ENCODE peak calls at places on chromosomes 7 and 10, in four cellular contexts. One of them, this sample, is unnamed.

GRCh38 chr7:140451716-140452115 is 27.6 kb downstream of the MKRN1 start:
- DNase-seq in cardiac fibroblast: no peak
- DNase-seq in PC-9: no peak
- DNase-seq in CD8-positive, alpha-beta T cell: no peak
- DNase-seq in this sample: no peak

GRCh38 chr7:2843711-2844152 is 376 bp downstream of the GNA12 start:
- DNase-seq in cardiac fibroblast: no peak
- DNase-seq in PC-9: no peak
- DNase-seq in CD8-positive, alpha-beta T cell: peak
- DNase-seq in this sample: peak

GRCh38 chr10:33163941-33164824 is 170.3 kb downstream of the NRP1 start:
- DNase-seq in cardiac fibroblast: peak
- DNase-seq in PC-9: no peak
- DNase-seq in CD8-positive, alpha-beta T cell: no peak
- DNase-seq in this sample: no peak

GRCh38 chr10:12500406-12501303 is 151.3 kb downstream of the CAMK1D start:
- DNase-seq in cardiac fibroblast: no peak
- DNase-seq in PC-9: peak
- DNase-seq in CD8-positive, alpha-beta T cell: no peak
- DNase-seq in this sample: no peak

GRCh38 chr7:121016976-121017375 is 28.5 kb downstream of the CPED1 start:
- DNase-seq in cardiac fibroblast: peak
- DNase-seq in PC-9: no peak
- DNase-seq in CD8-positive, alpha-beta T cell: no peak
- DNase-seq in this sample: no peak

GRCh38 chr10:114905450-114905849 is 32.5 kb upstream of the TRUB1 start:
- DNase-seq in cardiac fibroblast: peak
- DNase-seq in PC-9: no peak
- DNase-seq in CD8-positive, alpha-beta T cell: no peak
- DNase-seq in this sample: no peak

GRCh38 chr7:44415510-44415909 is 74.9 kb downstream of the NUDCD3 start:
- DNase-seq in cardiac fibroblast: peak
- DNase-seq in PC-9: peak
- DNase-seq in CD8-positive, alpha-beta T cell: no peak
- DNase-seq in this sample: no peak

GRCh38 chr7:113831509-113831908 is 87.3 kb downstream of the PPP1R3A start:
- DNase-seq in cardiac fibroblast: peak
- DNase-seq in PC-9: no peak
- DNase-seq in CD8-positive, alpha-beta T cell: no peak
- DNase-seq in this sample: no peak

GRCh38 chr10:130969700-130970099 is 341.8 kb downstream of the TCERG1L start:
- DNase-seq in cardiac fibroblast: no peak
- DNase-seq in PC-9: no peak
- DNase-seq in CD8-positive, alpha-beta T cell: no peak
- DNase-seq in this sample: no peak

GRCh38 chr7:121126801-121127534 is 138.5 kb downstream of the CPED1 start:
- DNase-seq in cardiac fibroblast: peak
- DNase-seq in PC-9: no peak
- DNase-seq in CD8-positive, alpha-beta T cell: no peak
- DNase-seq in this sample: no peak

GRCh38 chr10:86389441-86390193 is 23.0 kb upstream of the GRID1 start:
- DNase-seq in cardiac fibroblast: no peak
- DNase-seq in PC-9: peak
- DNase-seq in CD8-positive, alpha-beta T cell: no peak
- DNase-seq in this sample: peak

GRCh38 chr7:17147409-17147808 is 151.0 kb upstream of the AHR start:
- DNase-seq in cardiac fibroblast: no peak
- DNase-seq in PC-9: no peak
- DNase-seq in CD8-positive, alpha-beta T cell: no peak
- DNase-seq in this sample: no peak

GRCh38 chr10:15201589-15202300 is 33.3 kb upstream of the NMT2 start:
- DNase-seq in cardiac fibroblast: peak
- DNase-seq in PC-9: no peak
- DNase-seq in CD8-positive, alpha-beta T cell: no peak
- DNase-seq in this sample: no peak

GRCh38 chr7:158367634-158367982 is 220.0 kb downstream of the PTPRN2 start:
- DNase-seq in cardiac fibroblast: no peak
- DNase-seq in PC-9: no peak
- DNase-seq in CD8-positive, alpha-beta T cell: no peak
- DNase-seq in this sample: no peak

GRCh38 chr10:4354382-4354812 is 471.6 kb upstream of the AKR1E2 start:
- DNase-seq in cardiac fibroblast: peak
- DNase-seq in PC-9: peak
- DNase-seq in CD8-positive, alpha-beta T cell: no peak
- DNase-seq in this sample: no peak

GRCh38 chr7:73716318-73716890 is 3.1 kb downstream of the STX1A start:
- DNase-seq in cardiac fibroblast: peak
- DNase-seq in PC-9: no peak
- DNase-seq in CD8-positive, alpha-beta T cell: no peak
- DNase-seq in this sample: no peak

GRCh38 chr10:120209124-120209523 is 247.9 kb upstream of the PLPP4 start:
- DNase-seq in cardiac fibroblast: no peak
- DNase-seq in PC-9: no peak
- DNase-seq in CD8-positive, alpha-beta T cell: no peak
- DNase-seq in this sample: no peak

GRCh38 chr7:158549176-158549833 is 38.3 kb downstream of the PTPRN2 start:
- DNase-seq in cardiac fibroblast: peak
- DNase-seq in PC-9: no peak
- DNase-seq in CD8-positive, alpha-beta T cell: no peak
- DNase-seq in this sample: no peak

GRCh38 chr10:124325998-124326636 is 92.6 kb downstream of the OAT start:
- DNase-seq in cardiac fibroblast: no peak
- DNase-seq in PC-9: no peak
- DNase-seq in CD8-positive, alpha-beta T cell: no peak
- DNase-seq in this sample: no peak

GRCh38 chr7:8567626-8568025 is 134.2 kb downstream of the NXPH1 start:
- DNase-seq in cardiac fibroblast: no peak
- DNase-seq in PC-9: no peak
- DNase-seq in CD8-positive, alpha-beta T cell: no peak
- DNase-seq in this sample: no peak

GRCh38 chr10:82922046-82922445 is 1047.1 kb downstream of the NRG3 start:
- DNase-seq in cardiac fibroblast: no peak
- DNase-seq in PC-9: no peak
- DNase-seq in CD8-positive, alpha-beta T cell: no peak
- DNase-seq in this sample: no peak

GRCh38 chr7:57199252-57199651 is 67.0 kb upstream of the ZNF479 start:
- DNase-seq in cardiac fibroblast: no peak
- DNase-seq in PC-9: no peak
- DNase-seq in CD8-positive, alpha-beta T cell: no peak
- DNase-seq in this sample: no peak

GRCh38 chr10:60869916-60870728 is 73.9 kb downstream of the RHOBTB1 start:
- DNase-seq in cardiac fibroblast: no peak
- DNase-seq in PC-9: no peak
- DNase-seq in CD8-positive, alpha-beta T cell: no peak
- DNase-seq in this sample: no peak

GRCh38 chr10:110392860-110393732 is 88.4 kb upstream of the SMNDC1 start:
- DNase-seq in cardiac fibroblast: peak
- DNase-seq in PC-9: no peak
- DNase-seq in CD8-positive, alpha-beta T cell: no peak
- DNase-seq in this sample: no peak

GRCh38 chr10:71728218-71728737 is 8.7 kb upstream of the C10orf105 start:
- DNase-seq in cardiac fibroblast: no peak
- DNase-seq in PC-9: no peak
- DNase-seq in CD8-positive, alpha-beta T cell: no peak
- DNase-seq in this sample: no peak

GRCh38 chr7:43572516-43573049 is 10.3 kb upstream of the STK17A start:
- DNase-seq in cardiac fibroblast: peak
- DNase-seq in PC-9: peak
- DNase-seq in CD8-positive, alpha-beta T cell: no peak
- DNase-seq in this sample: no peak

GRCh38 chr10:60810437-60811182 is 32.3 kb downstream of the CDK1 start:
- DNase-seq in cardiac fibroblast: peak
- DNase-seq in PC-9: peak
- DNase-seq in CD8-positive, alpha-beta T cell: no peak
- DNase-seq in this sample: no peak

GRCh38 chr10:11551915-11552602 is 59.4 kb downstream of the USP6NL start:
- DNase-seq in cardiac fibroblast: peak
- DNase-seq in PC-9: peak
- DNase-seq in CD8-positive, alpha-beta T cell: no peak
- DNase-seq in this sample: no peak

GRCh38 chr7:155214328-155214986 is 83.2 kb upstream of the INSIG1 start:
- DNase-seq in cardiac fibroblast: no peak
- DNase-seq in PC-9: peak
- DNase-seq in CD8-positive, alpha-beta T cell: no peak
- DNase-seq in this sample: no peak

GRCh38 chr10:69864321-69864720 is 62.6 kb downstream of the COL13A1 start:
- DNase-seq in cardiac fibroblast: peak
- DNase-seq in PC-9: peak
- DNase-seq in CD8-positive, alpha-beta T cell: no peak
- DNase-seq in this sample: no peak

DNA sequence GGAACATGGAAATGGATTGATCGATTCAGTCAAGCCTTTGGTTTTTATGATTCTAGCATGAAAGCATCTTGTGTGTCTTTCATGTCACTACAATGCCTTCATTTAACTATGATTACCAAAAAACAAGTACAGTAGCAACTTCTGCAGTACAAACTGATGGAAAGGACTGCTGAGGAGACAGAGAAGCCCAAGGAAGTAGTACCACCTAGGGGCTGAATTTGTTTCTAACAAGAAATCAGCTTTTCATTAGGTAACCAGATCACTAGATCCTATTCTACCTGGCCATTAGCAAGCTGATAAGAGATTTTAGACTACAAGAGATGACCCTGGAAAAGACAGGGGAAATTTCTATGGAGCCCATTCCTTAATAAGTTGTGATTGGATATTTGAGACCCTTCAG is 3.2 kb upstream of the IFIT1 start:
- DNase-seq in cardiac fibroblast: peak
- DNase-seq in PC-9: no peak
- DNase-seq in CD8-positive, alpha-beta T cell: no peak
- DNase-seq in this sample: no peak
- TF ChIP-seq CTCF in cardiac fibroblast: peak
- TF ChIP-seq CTCF in PC-9: peak
- TF ChIP-seq CTCF in CD8-positive, alpha-beta T cell: no peak
- TF ChIP-seq CTCF in this sample: peak

GRCh38 chr10:35523670-35524225 is 81.4 kb upstream of the GJD4 start:
- DNase-seq in cardiac fibroblast: no peak
- DNase-seq in PC-9: no peak
- DNase-seq in CD8-positive, alpha-beta T cell: no peak
- DNase-seq in this sample: no peak
- TF ChIP-seq CTCF in cardiac fibroblast: no peak
- TF ChIP-seq CTCF in PC-9: no peak
- TF ChIP-seq CTCF in CD8-positive, alpha-beta T cell: no peak
- TF ChIP-seq CTCF in this sample: no peak

DNA sequence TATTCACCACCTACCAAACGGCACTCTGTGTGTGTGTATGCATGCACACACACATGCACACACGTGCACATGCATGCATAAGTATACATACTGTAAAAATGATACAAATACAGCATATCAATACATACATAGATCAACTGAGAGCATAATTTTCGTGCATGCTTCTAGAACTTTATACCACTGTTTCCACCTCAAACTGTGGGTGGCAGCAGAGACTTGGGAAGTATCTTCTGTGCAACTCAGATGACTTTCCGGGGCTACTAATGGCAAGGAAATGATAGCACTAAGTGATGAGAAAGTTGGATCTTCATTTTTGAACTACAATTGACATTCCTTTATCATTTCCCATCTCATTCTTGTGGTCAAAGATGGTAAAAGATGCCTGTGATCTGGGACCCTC is 570.7 kb downstream of the REEP3 start:
- DNase-seq in cardiac fibroblast: peak
- DNase-seq in PC-9: no peak
- DNase-seq in CD8-positive, alpha-beta T cell: no peak
- DNase-seq in this sample: no peak
- TF ChIP-seq CTCF in cardiac fibroblast: peak
- TF ChIP-seq CTCF in PC-9: peak
- TF ChIP-seq CTCF in CD8-positive, alpha-beta T cell: no peak
- TF ChIP-seq CTCF in this sample: peak

DNA sequence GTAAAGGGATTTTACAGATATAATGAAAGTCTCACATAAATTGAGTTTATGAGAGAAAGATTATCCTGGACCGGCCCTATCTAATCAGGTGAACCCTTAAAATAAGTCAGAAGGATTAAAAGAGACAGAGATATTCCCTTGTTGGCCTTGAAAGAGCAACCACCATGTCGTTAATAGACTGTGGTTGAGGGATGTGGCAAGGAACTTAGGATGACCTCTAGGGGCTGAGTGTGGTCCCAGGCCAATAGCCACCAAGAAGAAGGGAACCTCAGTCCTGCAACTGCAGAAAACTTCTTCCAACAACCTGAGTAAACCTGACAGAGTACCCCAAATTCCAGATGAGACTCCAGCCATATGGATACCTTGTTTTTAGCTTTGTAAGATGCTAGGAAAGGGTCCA is 121.5 kb downstream of the POLR1F start:
- DNase-seq in cardiac fibroblast: no peak
- DNase-seq in PC-9: no peak
- DNase-seq in CD8-positive, alpha-beta T cell: no peak
- DNase-seq in this sample: no peak
- TF ChIP-seq CTCF in cardiac fibroblast: no peak
- TF ChIP-seq CTCF in PC-9: no peak
- TF ChIP-seq CTCF in CD8-positive, alpha-beta T cell: no peak
- TF ChIP-seq CTCF in this sample: no peak

GRCh38 chr7:76281706-76282343 is 20.6 kb upstream of the HSPB1 start:
- DNase-seq in cardiac fibroblast: no peak
- DNase-seq in PC-9: no peak
- DNase-seq in CD8-positive, alpha-beta T cell: no peak
- DNase-seq in this sample: no peak

GRCh38 chr7:76278540-76278939 is 23.9 kb upstream of the HSPB1 start:
- DNase-seq in cardiac fibroblast: peak
- DNase-seq in PC-9: no peak
- DNase-seq in CD8-positive, alpha-beta T cell: no peak
- DNase-seq in this sample: no peak

GRCh38 chr7:76281006-76281705 is 21.3 kb upstream of the HSPB1 start:
- DNase-seq in cardiac fibroblast: no peak
- DNase-seq in PC-9: no peak
- DNase-seq in CD8-positive, alpha-beta T cell: no peak
- DNase-seq in this sample: no peak

GRCh38 chr7:76282344-76283253 is 19.9 kb upstream of the HSPB1 start:
- DNase-seq in cardiac fibroblast: no peak
- DNase-seq in PC-9: no peak
- DNase-seq in CD8-positive, alpha-beta T cell: no peak
- DNase-seq in this sample: no peak

GRCh38 chr7:76280408-76280807 is 22.1 kb upstream of the HSPB1 start:
- DNase-seq in cardiac fibroblast: no peak
- DNase-seq in PC-9: no peak
- DNase-seq in CD8-positive, alpha-beta T cell: no peak
- DNase-seq in this sample: no peak
- TF ChIP-seq CTCF in cardiac fibroblast: no peak
- TF ChIP-seq CTCF in PC-9: no peak
- TF ChIP-seq CTCF in CD8-positive, alpha-beta T cell: no peak
- TF ChIP-seq CTCF in this sample: no peak

GRCh38 chr7:98291717-98292116 is 10.2 kb downstream of the BRI3 start:
- DNase-seq in cardiac fibroblast: no peak
- DNase-seq in PC-9: no peak
- DNase-seq in CD8-positive, alpha-beta T cell: no peak
- DNase-seq in this sample: no peak
- TF ChIP-seq CTCF in cardiac fibroblast: peak
- TF ChIP-seq CTCF in PC-9: no peak
- TF ChIP-seq CTCF in CD8-positive, alpha-beta T cell: no peak
- TF ChIP-seq CTCF in this sample: peak

DNA sequence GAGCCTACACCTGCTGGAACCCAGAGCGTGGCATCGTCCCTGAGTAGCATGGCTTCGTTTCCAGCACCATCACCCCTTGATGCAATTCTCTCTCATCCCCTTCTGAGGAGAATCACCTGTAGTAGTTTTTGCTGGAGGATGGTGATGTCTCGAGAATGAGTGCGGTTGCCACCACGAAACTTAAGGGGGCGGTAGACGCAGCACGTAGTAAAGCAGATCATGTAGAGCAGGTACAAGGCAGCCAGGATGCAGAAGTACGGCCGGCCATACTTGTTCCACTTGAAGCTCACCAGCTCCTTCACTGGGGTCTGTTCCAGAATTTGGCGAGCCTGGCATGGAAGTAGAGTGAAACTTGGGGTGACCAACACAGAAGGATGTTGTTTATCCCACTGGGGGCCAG is 8.1 kb downstream of the TRPV5 start:
- DNase-seq in cardiac fibroblast: no peak
- DNase-seq in PC-9: no peak
- DNase-seq in CD8-positive, alpha-beta T cell: no peak
- DNase-seq in this sample: no peak
- TF ChIP-seq CTCF in cardiac fibroblast: peak
- TF ChIP-seq CTCF in PC-9: no peak
- TF ChIP-seq CTCF in CD8-positive, alpha-beta T cell: no peak
- TF ChIP-seq CTCF in this sample: no peak